ENCODE peak calls at places on chromosomes 12 and 14, in seven cellular contexts. U is BE2C; N is transverse colon; T is H9; W is CD8-positive, alpha-beta T cell; B is heart right ventricle; J is IMR-90. Z is an unnamed sample. For H3K4me1, the result is how much of the 10 kb centered on the place peaks cover.

GRCh38 chr14:99855271-99855670 is 62.1 kb downstream of the EML1 start:
- DNase-seq in J (no peak), T (no peak), B (no peak), W (no peak), U (no peak), N (no peak), Z (no peak)

GRCh38 chr12:1660304-1661187 is 30.3 kb upstream of the ADIPOR2 start:
- DNase-seq in N (peak), U (no peak), T (no peak), J (no peak), W (peak), B (peak), Z (peak)

GRCh38 chr12:51591020-51591901 is at the start of gene SCN8A:
- DNase-seq in N (peak), J (peak), U (peak), B (peak), T (peak), W (peak), Z (no peak)

GRCh38 chr12:110577717-110578521 is 5.2 kb downstream of the PPTC7 start:
- DNase-seq in J (peak), U (no peak), W (peak), N (peak), T (no peak), B (no peak), Z (no peak)

GRCh38 chr12:79187032-79187431 is 322.5 kb downstream of the SYT1 start:
- DNase-seq in N (no peak), J (no peak), B (no peak), U (no peak), W (no peak), T (no peak), Z (no peak)

GRCh38 chr14:91418387-91419043 is 895 bp upstream of the CCDC88C start:
- DNase-seq in U (peak), W (peak), T (peak), N (peak), J (peak), B (peak), Z (no peak)

GRCh38 chr12:31961137-31961536 is 1.9 kb downstream of the RESF1 start:
- DNase-seq in W (no peak), T (no peak), B (no peak), N (no peak), J (no peak), U (no peak), Z (no peak)

GRCh38 chr14:55038708-55039107 is 11.7 kb downstream of the SOCS4 start:
- DNase-seq in N (no peak), U (no peak), B (no peak), T (no peak), J (no peak), W (no peak), Z (no peak)

GRCh38 chr14:89805501-89805900 is 149.0 kb downstream of the EFCAB11 start:
- DNase-seq in B (no peak), N (no peak), W (no peak), T (no peak), J (peak), U (no peak), Z (no peak)

GRCh38 chr14:103311171-103311997 is 22.7 kb upstream of the EIF5 start:
- DNase-seq in W (no peak), B (no peak), U (no peak), N (no peak), T (no peak), J (no peak), Z (no peak)

GRCh38 chr14:61438860-61439765 is 117.7 kb downstream of the PRKCH start:
- DNase-seq in B (peak), U (no peak), T (peak), N (peak), J (peak), W (peak), Z (peak)

GRCh38 chr12:111240374-111240773 is 128.5 kb downstream of the PHETA1 start:
- DNase-seq in J (no peak), N (no peak), W (no peak), T (no peak), U (no peak), B (no peak), Z (no peak)

GRCh38 chr14:41606249-41607118 is at the start of gene LRFN5:
- DNase-seq in J (peak), U (peak), N (no peak), B (peak), T (peak), W (no peak), Z (no peak)

GRCh38 chr12:42798811-42799438 is 209.4 kb upstream of the PRICKLE1 start:
- DNase-seq in J (peak), T (no peak), W (no peak), N (no peak), U (no peak), B (no peak), Z (no peak)

GRCh38 chr12:26277511-26278246 is 82.3 kb downstream of the SSPN start:
- DNase-seq in N (no peak), W (no peak), B (no peak), T (no peak), U (no peak), J (no peak), Z (no peak)

GRCh38 chr14:101628471-101628966 is 67.2 kb downstream of the DIO3 start:
- DNase-seq in W (peak), U (peak), T (peak), J (peak), B (peak), N (peak), Z (peak)

GRCh38 chr12:132955094-132955932 is 793 bp downstream of the ZNF605 start:
- DNase-seq in J (peak), T (peak), U (peak), W (no peak), N (peak), B (peak), Z (no peak)

GRCh38 chr12:11846504-11846903 is 197.0 kb downstream of the ETV6 start:
- DNase-seq in T (peak), B (no peak), J (no peak), U (no peak), N (no peak), W (no peak), Z (no peak)

GRCh38 chr12:50102186-50102585 is 1.6 kb upstream of the GPD1 start:
- DNase-seq in W (no peak), J (no peak), N (no peak), T (no peak), B (no peak), U (no peak), Z (no peak)

GRCh38 chr12:121581681-121582439 is 1.0 kb upstream of the KDM2B start:
- DNase-seq in N (peak), J (peak), B (peak), U (peak), T (no peak), W (no peak), Z (peak)

GRCh38 chr12:90479237-90479636 is 475.7 kb downstream of the CCER1 start:
- DNase-seq in J (no peak), B (no peak), N (no peak), U (no peak), W (no peak), T (no peak), Z (no peak)

GRCh38 chr12:89960607-89961394 is 252.2 kb upstream of the ATP2B1 start:
- DNase-seq in T (no peak), J (peak), U (no peak), N (peak), W (no peak), B (no peak), Z (no peak)

GRCh38 chr12:68065687-68066086 is 76.4 kb downstream of the IFNG-AS1 start:
- DNase-seq in W (no peak), U (no peak), J (no peak), T (no peak), B (no peak), N (no peak), Z (no peak)

GRCh38 chr14:81430284-81430683 is 30.2 kb upstream of the STON2 start:
- DNase-seq in W (no peak), T (no peak), N (no peak), U (no peak), J (no peak), B (no peak), Z (no peak)

GRCh38 chr12:86261142-86261541 is 5.0 kb upstream of the MGAT4C start:
- DNase-seq in W (no peak), J (peak), B (no peak), U (no peak), N (no peak), T (no peak), Z (no peak)

GRCh38 chr14:69987416-69988144 is 108.4 kb downstream of the SMOC1 start:
- DNase-seq in W (no peak), J (no peak), N (no peak), T (peak), U (no peak), B (no peak), Z (no peak)

GRCh38 chr12:68122236-68122920 is 37.2 kb downstream of the IFNG start:
- DNase-seq in W (no peak), J (no peak), T (no peak), U (no peak), N (no peak), B (no peak), Z (no peak)

GRCh38 chr14:103803661-103804060 is 43.7 kb downstream of the PPP1R13B start:
- DNase-seq in W (no peak), T (no peak), U (no peak), B (no peak), N (no peak), J (peak), Z (no peak)

GRCh38 chr12:92938623-92939022 is 9.5 kb upstream of the EEA1 start:
- DNase-seq in N (no peak), T (no peak), B (no peak), W (no peak), J (no peak), U (no peak), Z (no peak)

GRCh38 chr12:95995238-95996031 is 709 bp downstream of the HAL start:
- DNase-seq in B (no peak), J (no peak), U (no peak), W (no peak), T (no peak), N (no peak), Z (no peak)

GRCh38 chr14:79575032-79575431 is 636.3 kb downstream of the DIO2 start:
- DNase-seq in U (no peak), N (no peak), T (no peak), J (no peak), B (no peak), W (no peak), Z (no peak)

GRCh38 chr12:33427071-33427470 is 12.5 kb downstream of the SYT10 start:
- DNase-seq in B (no peak), W (no peak), T (peak), J (no peak), U (no peak), N (no peak), Z (no peak)

GRCh38 chr14:39488600-39488999 is 56.4 kb upstream of the FBXO33 start:
- DNase-seq in T (peak), N (no peak), W (no peak), B (no peak), J (peak), U (no peak), Z (no peak)

GRCh38 chr14:103329421-103330347 is 4.4 kb upstream of the EIF5 start:
- DNase-seq in T (no peak), B (no peak), J (peak), N (peak), W (no peak), U (no peak), Z (peak)

GRCh38 chr14:101707863-101708620 is 53.5 kb upstream of the PPP2R5C start:
- DNase-seq in U (no peak), B (no peak), N (no peak), J (no peak), W (no peak), T (peak), Z (no peak)

GRCh38 chr12:46212108-46212982 is 56.5 kb downstream of the SLC38A1 start:
- DNase-seq in W (no peak), J (no peak), N (no peak), T (no peak), B (no peak), U (no peak), Z (no peak)

GRCh38 chr14:60648934-60649814 is at the start of gene SIX1:
- DNase-seq in B (peak), J (peak), U (peak), W (no peak), T (peak), N (peak), Z (peak)

GRCh38 chr12:29844667-29845066 is 60.9 kb upstream of the TMTC1 start:
- DNase-seq in B (no peak), J (peak), N (no peak), U (no peak), W (no peak), T (no peak), Z (no peak)

GRCh38 chr12:107986183-107986582 is 142.9 kb upstream of the WSCD2 start:
- DNase-seq in N (no peak), T (no peak), U (no peak), J (no peak), B (no peak), W (no peak), Z (no peak)

GRCh38 chr12:108757842-108758241 is 26.5 kb upstream of the CORO1C start:
- DNase-seq in W (no peak), N (no peak), B (no peak), T (no peak), U (no peak), J (no peak), Z (no peak)

GRCh38 chr12:124550123-124551089 is 17.0 kb downstream of the NCOR2 start:
- DNase-seq in B (no peak), T (no peak), N (no peak), J (no peak), W (no peak), U (no peak), Z (no peak)
- H3K4me1 ChIP-seq in B (half or more), T (under half), N (half or more), J (under half), W (half or more), U (under half), Z (half or more)

GRCh38 chr14:104863131-104863862 is 1.8 kb upstream of the CEP170B start:
- DNase-seq in N (no peak), T (no peak), J (no peak), B (no peak), U (no peak), W (no peak), Z (no peak)
- H3K4me1 ChIP-seq in N (under half), T (under half), J (under half), B (under half), U (under half), W (under half), Z (under half)

GRCh38 chr14:22583994-22584393 is 5.0 kb downstream of the DAD1 start:
- DNase-seq in U (no peak), N (no peak), W (no peak), B (no peak), J (no peak), T (no peak), Z (no peak)

GRCh38 chr14:22593189-22593588 is 4.2 kb upstream of the DAD1 start:
- DNase-seq in W (no peak), N (no peak), J (no peak), U (no peak), T (no peak), B (no peak), Z (no peak)

GRCh38 chr14:22588419-22589095 is 467 bp downstream of the DAD1 start:
- DNase-seq in B (no peak), N (no peak), W (no peak), J (no peak), U (no peak), T (no peak), Z (no peak)

GRCh38 chr14:22589096-22589839 is at the start of gene DAD1:
- DNase-seq in U (peak), W (peak), T (peak), B (peak), J (peak), N (peak), Z (peak)

GRCh38 chr14:22587247-22587646 is 1.8 kb downstream of the DAD1 start:
- DNase-seq in W (no peak), J (no peak), B (no peak), N (no peak), T (no peak), U (no peak), Z (no peak)
- H3K4me1 ChIP-seq in W (half or more), J (under half), B (half or more), N (under half), T (under half), U (under half), Z (under half)

GRCh38 chr12:75704208-75704607 is 192.8 kb upstream of the KRR1 start:
- DNase-seq in T (no peak), J (no peak), U (no peak), B (no peak), N (no peak), W (no peak), Z (no peak)
- H3K4me1 ChIP-seq in T (under half), J (under half), U (under half), B (under half), N (under half), W (under half), Z (under half)

GRCh38 chr14:50745401-50746058 is 77.4 kb upstream of the SAV1 start:
- DNase-seq in U (no peak), N (no peak), B (no peak), W (no peak), T (no peak), J (no peak), Z (no peak)

GRCh38 chr14:50756300-50756699 is 74.7 kb downstream of the NIN start:
- DNase-seq in B (no peak), W (no peak), N (no peak), T (no peak), U (no peak), J (no peak), Z (no peak)

GRCh38 chr14:50750323-50750722 is 80.6 kb downstream of the NIN start:
- DNase-seq in U (no peak), J (no peak), W (no peak), N (no peak), B (no peak), T (no peak), Z (no peak)
- H3K4me1 ChIP-seq in U (under half), J (under half), W (under half), N (under half), B (under half), T (under half), Z (under half)

GRCh38 chr12:9363145-9363544 is 154.9 kb upstream of the PZP start:
- DNase-seq in U (no peak), N (no peak), B (no peak), J (no peak), T (peak), W (no peak), Z (no peak)

GRCh38 chr12:9364224-9365176 is 156.3 kb upstream of the PZP start:
- DNase-seq in W (peak), J (peak), B (no peak), U (no peak), T (peak), N (peak), Z (no peak)

GRCh38 chr12:9367201-9367600 is 159.0 kb upstream of the PZP start:
- DNase-seq in U (no peak), W (no peak), N (no peak), T (no peak), J (no peak), B (no peak), Z (no peak)

GRCh38 chr12:9365296-9365695 is 157.1 kb upstream of the PZP start:
- DNase-seq in U (no peak), W (no peak), T (no peak), B (no peak), J (peak), N (no peak), Z (no peak)

GRCh38 chr12:9361879-9362326 is 153.7 kb upstream of the PZP start:
- DNase-seq in B (no peak), N (no peak), U (no peak), W (no peak), J (no peak), T (peak), Z (no peak)
- H3K4me1 ChIP-seq in B (under half), N (under half), U (under half), W (under half), J (under half), T (under half), Z (under half)

DNA sequence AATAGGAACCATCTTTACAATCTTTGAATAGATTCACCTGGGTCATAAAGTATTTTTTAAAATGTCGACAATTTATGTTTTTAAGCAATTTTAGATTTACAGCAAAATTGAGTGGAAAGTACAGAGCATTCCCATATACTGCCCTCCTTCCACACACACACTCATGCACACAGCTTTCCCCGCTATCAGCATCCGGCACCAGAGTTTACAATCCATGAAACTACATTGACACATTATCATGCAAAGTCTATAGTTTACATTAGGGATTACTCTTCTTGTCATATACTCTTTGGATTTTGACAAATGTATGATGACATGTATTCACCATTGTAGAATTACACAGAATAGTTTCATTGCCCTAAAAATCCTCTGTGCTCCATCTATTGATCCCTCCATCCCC is 9.0 kb upstream of the SYNE2 start:
- DNase-seq in T (no peak), J (no peak), N (no peak), U (no peak), W (no peak), B (no peak), Z (no peak)
- H3K4me1 ChIP-seq in T (under half), J (under half), N (under half), U (under half), W (under half), B (under half), Z (under half)

DNA sequence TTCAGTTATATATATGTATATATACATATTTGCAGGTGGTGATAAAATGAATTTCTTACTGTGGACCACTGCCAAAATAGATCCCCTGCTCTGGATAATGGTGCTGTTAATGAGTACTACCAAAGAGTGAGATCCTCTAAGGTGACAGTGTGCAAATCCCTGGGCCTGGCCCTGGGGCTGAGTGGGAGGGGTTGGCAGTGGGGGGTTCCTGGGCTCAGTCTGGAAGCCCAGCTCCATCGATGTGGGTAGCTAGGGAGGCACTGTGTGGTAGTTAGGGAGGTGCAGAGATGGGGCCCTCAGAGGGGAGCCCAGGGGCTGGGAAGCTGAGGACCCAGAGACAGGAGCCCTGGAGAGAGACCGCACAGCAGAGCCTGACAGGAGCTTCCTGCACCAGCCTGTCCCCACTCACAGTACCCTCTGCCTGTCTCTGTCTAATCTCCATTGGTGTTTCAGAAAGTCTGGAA is 9.1 kb downstream of the KRT8 start:
- DNase-seq in W (no peak), U (no peak), J (no peak), T (no peak), N (no peak), B (no peak), Z (no peak)
- H3K4me1 ChIP-seq in W (under half), U (under half), J (under half), T (under half), N (under half), B (under half), Z (under half)

GRCh38 chr12:56634837-56635538 is 4.9 kb upstream of the BAZ2A start:
- DNase-seq in J (peak), U (peak), B (peak), T (peak), N (peak), W (peak), Z (peak)
- H3K4me1 ChIP-seq in J (under half), U (under half), B (half or more), T (under half), N (half or more), W (half or more), Z (under half)

GRCh38 chr14:65239897-65240296 is 137.6 kb upstream of the MAX start:
- DNase-seq in T (no peak), J (no peak), U (no peak), W (no peak), B (no peak), N (no peak), Z (peak)
- H3K4me1 ChIP-seq in T (under half), J (under half), U (under half), W (under half), B (under half), N (under half), Z (under half)

Z was measured in tibial artery.